ENCODE peak calls at places on chromosomes 1 and 21, in eight cellular contexts. V is DND-41, W is cardiac fibroblast, N is HL-60, O is lower lobe of right lung, H is astrocyte of the cerebellum, T is ovary, X is A673. G is an unnamed sample.

GRCh38 chr1:203181586-203182376 is 4.7 kb downstream of the CHI3L1 start:
- DNase-seq in W (peak; percentile 43), H (no peak), O (no peak), X (no peak), T (no peak), V (no peak), N (no peak), G (no peak)

GRCh38 chr1:203096566-203096965 is 10.8 kb upstream of the MYOG start:
- DNase-seq in H (no peak), T (no peak), W (no peak), X (no peak), O (no peak), V (no peak), N (no peak), G (no peak)

GRCh38 chr21:35203093-35204021 is 154.3 kb upstream of the RUNX1 start:
- DNase-seq in T (no peak), H (no peak), N (no peak), W (peak; percentile 75), X (no peak), O (no peak), V (no peak), G (no peak)

GRCh38 chr1:176820292-176821056 is 344.0 kb downstream of the ASTN1 start:
- DNase-seq in O (no peak), T (no peak), N (no peak), X (no peak), H (peak; percentile 34), V (no peak), W (no peak), G (no peak)

GRCh38 chr21:32602099-32602498 is 10.1 kb downstream of the CFAP298 start:
- DNase-seq in H (no peak), N (no peak), W (no peak), X (no peak), T (no peak), O (no peak), V (no peak), G (no peak)

GRCh38 chr1:106536741-106537140 is 519.7 kb upstream of the PRMT6 start:
- DNase-seq in O (no peak), X (no peak), H (no peak), W (no peak), V (no peak), N (no peak), T (no peak), G (no peak)

GRCh38 chr1:223226271-223226670 is 83.2 kb upstream of the TLR5 start:
- DNase-seq in N (no peak), V (no peak), H (no peak), X (no peak), T (no peak), W (no peak), O (no peak), G (no peak)

GRCh38 chr1:93723733-93724270 is 42.2 kb upstream of the BCAR3 start:
- DNase-seq in H (no peak), X (no peak), V (no peak), N (no peak), O (no peak), W (no peak), T (no peak), G (no peak)

GRCh38 chr21:14119038-14119437 is 91.7 kb downstream of the LIPI start:
- DNase-seq in N (no peak), X (no peak), W (no peak), H (no peak), O (no peak), T (no peak), V (no peak), G (no peak)

GRCh38 chr1:211722277-211723175 is 47.1 kb upstream of the NEK2 start:
- DNase-seq in W (no peak), N (no peak), O (no peak), H (no peak), X (no peak), V (no peak), T (no peak), G (no peak)

DNA sequence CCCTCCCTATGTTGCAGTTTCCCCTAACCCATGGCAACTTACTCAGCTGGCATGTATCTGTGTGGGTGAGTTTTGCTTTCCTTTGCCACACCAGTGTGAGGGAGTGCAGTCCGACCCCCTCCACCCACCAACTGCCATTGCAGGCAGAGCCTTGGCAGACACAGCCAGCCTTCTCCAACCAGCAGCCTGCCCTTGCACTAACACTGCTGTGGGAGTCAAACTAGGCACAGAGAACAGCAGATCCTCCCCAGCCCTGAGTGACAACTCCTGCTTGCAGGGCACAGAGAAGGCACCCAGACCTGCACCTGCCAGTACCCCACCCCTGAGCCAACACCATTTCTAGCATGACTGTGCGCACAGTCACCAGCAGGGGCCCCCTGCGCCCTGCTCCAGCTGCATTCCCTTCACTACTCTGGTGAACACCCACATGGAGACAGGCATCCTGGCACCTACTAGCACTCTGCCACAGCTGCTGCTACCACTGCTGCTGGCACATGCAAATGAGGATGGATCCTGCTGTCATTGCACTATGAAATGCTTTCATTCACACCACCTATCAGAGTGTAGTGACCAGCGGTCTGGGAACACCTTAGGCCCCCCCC is 98.4 kb downstream of the MAGI3 start:
- DNase-seq in H (no peak), W (peak; percentile 3), V (peak; percentile 11), T (peak; percentile 13), N (no peak), O (no peak), X (peak; percentile 64), G (no peak)
- TF ChIP-seq CTCF in H (no peak), W (peak; percentile 9), V (peak; percentile 33), T (no peak), N (no peak), O (no peak), X (peak; percentile 65), G (no peak)

GRCh38 chr1:66253330-66253921 is 280.5 kb upstream of the SGIP1 start:
- DNase-seq in T (no peak), N (no peak), O (no peak), W (peak; percentile 86), V (no peak), H (peak; percentile 60), X (peak; percentile 82), G (no peak)

GRCh38 chr1:66250075-66250474 is 283.9 kb upstream of the SGIP1 start:
- DNase-seq in X (peak; percentile 82), T (no peak), H (no peak), N (no peak), O (no peak), V (no peak), W (no peak), G (no peak)

GRCh38 chr1:66248746-66249145 is 285.2 kb upstream of the SGIP1 start:
- DNase-seq in T (no peak), W (no peak), H (no peak), N (no peak), V (no peak), X (no peak), O (no peak), G (no peak)

GRCh38 chr1:66250483-66250882 is 283.5 kb upstream of the SGIP1 start:
- DNase-seq in O (no peak), X (peak; percentile 61), T (no peak), H (no peak), N (no peak), W (peak; percentile 67), V (no peak), G (no peak)

DNA sequence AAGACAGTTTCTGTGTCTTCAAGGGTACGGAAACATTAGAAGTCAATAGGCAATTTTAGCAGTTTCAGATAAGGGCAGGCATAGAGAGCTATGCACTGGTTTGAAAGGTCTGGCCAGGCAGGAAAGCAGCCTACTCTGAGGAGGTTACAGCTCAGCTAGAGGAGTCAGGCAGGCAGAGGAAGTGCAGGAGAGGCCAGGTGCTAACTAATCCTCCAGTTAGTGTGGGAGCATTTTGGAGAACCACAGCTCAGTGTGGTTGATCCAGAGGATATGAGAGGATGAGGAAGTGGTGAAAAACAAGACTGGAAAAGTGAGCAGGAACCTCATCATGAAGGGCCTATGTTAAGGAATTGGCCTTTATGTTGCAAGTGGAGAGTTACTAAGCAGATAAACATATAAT is 282.4 kb upstream of the SGIP1 start:
- DNase-seq in N (peak; percentile 80), T (no peak), H (no peak), X (no peak), W (no peak), V (no peak), O (no peak), G (no peak)
- TF ChIP-seq CTCF in N (no peak), T (no peak), H (no peak), X (no peak), W (no peak), V (no peak), O (no peak), G (no peak)

DNA sequence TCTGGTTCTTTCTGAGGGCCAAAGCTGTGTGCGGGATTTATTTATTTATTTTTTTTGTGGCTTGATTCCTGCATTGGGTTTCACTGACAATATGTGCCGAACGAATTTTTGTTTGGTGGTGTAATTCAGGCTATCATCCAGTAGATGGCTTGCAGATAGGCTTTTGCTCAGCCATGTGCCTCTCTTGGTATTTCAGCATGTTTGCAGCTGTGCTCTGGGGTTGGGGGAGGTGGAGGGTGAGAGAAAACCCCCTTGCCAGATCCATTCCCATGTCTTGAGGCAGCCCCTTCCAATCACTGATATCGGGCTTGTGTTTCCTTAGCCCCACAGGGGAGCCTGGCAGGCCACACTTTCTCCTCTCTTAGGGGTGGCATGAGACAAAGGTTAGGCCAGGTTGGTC is 302.4 kb downstream of the PTGER3 start:
- DNase-seq in H (no peak), N (no peak), V (no peak), T (no peak), O (no peak), X (peak; percentile 70), W (no peak), G (no peak)
- TF ChIP-seq CTCF in H (no peak), N (no peak), V (peak; percentile 54), T (no peak), O (peak; percentile 9), X (peak; percentile 58), W (peak; percentile 43), G (no peak)

DNA sequence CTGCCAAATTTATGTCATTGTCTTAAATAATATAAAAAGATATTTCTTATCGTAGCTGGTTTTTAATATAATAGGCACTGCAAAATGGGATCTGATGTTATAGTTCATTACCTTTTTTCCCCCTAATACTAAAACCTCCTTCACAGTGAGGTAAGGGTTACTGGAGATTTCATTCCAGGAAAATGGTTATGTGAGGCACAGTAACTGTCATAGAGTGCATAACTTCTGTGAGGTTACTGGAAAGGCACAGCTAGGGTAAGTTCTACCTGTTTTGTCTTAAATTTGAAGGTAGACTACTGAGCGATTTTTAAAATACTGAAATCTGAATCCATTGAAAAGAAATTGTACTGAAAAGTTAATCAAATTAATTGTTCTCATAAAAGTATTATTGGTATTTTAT is 13.0 kb downstream of the ADGRL2 start:
- DNase-seq in O (no peak), X (no peak), H (no peak), V (no peak), W (no peak), N (no peak), T (no peak), G (no peak)
- TF ChIP-seq CTCF in O (no peak), X (no peak), H (no peak), V (no peak), W (no peak), N (no peak), T (no peak), G (no peak)